ENCODE peak calls at places on chromosomes 11 and 22, in six cellular contexts. B is PC-3, A is MM.1S, N is GM23248, P is OCI-LY7, Q is PC-9. K is an unnamed sample.

GRCh38 chr11:75105462-75105925 is 8.8 kb upstream of the OR2AT4 start:
- DNase-seq in B (no peak), A (peak; percentile 65), N (peak; percentile 7), P (no peak), Q (no peak), K (no peak)

GRCh38 chr11:101390539-101390938 is 193.3 kb downstream of the TRPC6 start:
- DNase-seq in B (peak; percentile 53), A (no peak), N (peak; percentile 43), P (peak; percentile 3), Q (no peak), K (no peak)

GRCh38 chr22:26737262-26737661 is 79.9 kb downstream of the MIAT start:
- DNase-seq in B (no peak), A (no peak), N (peak; percentile 28), P (no peak), Q (no peak), K (no peak)

GRCh38 chr22:48886604-48887393 is 940.9 kb downstream of the BRD1 start:
- DNase-seq in B (no peak), A (no peak), N (no peak), P (no peak), Q (no peak), K (no peak)

GRCh38 chr11:11732116-11732515 is 109.7 kb upstream of the USP47 start:
- DNase-seq in B (no peak), A (no peak), N (peak; percentile 46), P (no peak), Q (no peak), K (no peak)

GRCh38 chr11:45663486-45664375 is 1.7 kb downstream of the CHST1 start:
- DNase-seq in B (peak; percentile 3), A (no peak), N (peak; percentile 51), P (no peak), Q (no peak), K (no peak)

GRCh38 chr22:47625013-47625385 is 862.5 kb downstream of the TBC1D22A start:
- DNase-seq in B (no peak), A (no peak), N (no peak), P (no peak), Q (no peak), K (no peak)

GRCh38 chr11:57641011-57641410 is 8.7 kb downstream of the YPEL4 start:
- DNase-seq in B (no peak), A (peak; percentile 30), N (peak; percentile 66), P (peak; percentile 24), Q (no peak), K (no peak)

GRCh38 chr22:24010018-24010391 is 1.1 kb upstream of the CABIN1 start:
- DNase-seq in B (no peak), A (no peak), N (no peak), P (no peak), Q (no peak), K (no peak)

GRCh38 chr11:85752890-85753581 is 57.9 kb downstream of the SYTL2 start:
- DNase-seq in B (no peak), A (no peak), N (no peak), P (no peak), Q (no peak), K (peak; percentile 93)

GRCh38 chr11:10298342-10298741 is 4.3 kb upstream of the SBF2 start:
- DNase-seq in B (peak; percentile 84), A (peak; percentile 72), N (peak; percentile 79), P (no peak), Q (no peak), K (peak; percentile 65)

GRCh38 chr11:19744130-19744529 is 31.5 kb downstream of the NAV2 start:
- DNase-seq in B (no peak), A (no peak), N (no peak), P (no peak), Q (no peak), K (no peak)
- H2AFZ ChIP-seq in B (no peak overlapping the region), A (no peak overlapping the region), N (no peak overlapping the region), P (no peak overlapping the region), Q (no peak overlapping the region), K (no peak overlapping the region)

GRCh38 chr11:96098511-96099241 is 174.8 kb upstream of the MTMR2 start:
- DNase-seq in B (peak; percentile 80), A (no peak), N (peak; percentile 49), P (no peak), Q (peak; percentile 64), K (no peak)
- H2AFZ ChIP-seq in B (peak overlapping the region; percentile 10), A (no peak overlapping the region), N (no peak overlapping the region), P (no peak overlapping the region), Q (no peak overlapping the region), K (no peak overlapping the region)

DNA sequence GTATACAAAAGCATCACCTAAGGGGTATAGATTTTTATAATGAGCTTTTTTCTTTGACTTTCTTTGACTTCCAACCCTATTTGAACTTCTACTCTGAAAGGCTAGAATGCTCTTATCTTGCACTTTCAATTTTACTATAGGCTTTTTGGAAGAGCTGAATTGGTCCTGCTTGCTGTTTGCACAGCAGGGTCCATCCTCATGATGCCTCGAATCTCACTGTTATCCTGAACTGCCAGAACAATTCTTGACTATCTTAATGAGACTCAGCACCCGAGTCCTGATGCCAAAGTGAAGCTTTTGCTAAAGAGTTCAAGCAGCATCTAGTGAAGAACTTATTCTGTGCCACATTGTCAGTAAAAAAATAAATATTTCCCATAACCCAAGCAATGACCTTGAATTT is 488.3 kb upstream of the ANO5 start:
- DNase-seq in B (no peak), A (no peak), N (no peak), P (no peak), Q (no peak), K (no peak)
- H2AFZ ChIP-seq in B (no peak overlapping the region), A (no peak overlapping the region), N (no peak overlapping the region), P (no peak overlapping the region), Q (no peak overlapping the region), K (no peak overlapping the region)

DNA sequence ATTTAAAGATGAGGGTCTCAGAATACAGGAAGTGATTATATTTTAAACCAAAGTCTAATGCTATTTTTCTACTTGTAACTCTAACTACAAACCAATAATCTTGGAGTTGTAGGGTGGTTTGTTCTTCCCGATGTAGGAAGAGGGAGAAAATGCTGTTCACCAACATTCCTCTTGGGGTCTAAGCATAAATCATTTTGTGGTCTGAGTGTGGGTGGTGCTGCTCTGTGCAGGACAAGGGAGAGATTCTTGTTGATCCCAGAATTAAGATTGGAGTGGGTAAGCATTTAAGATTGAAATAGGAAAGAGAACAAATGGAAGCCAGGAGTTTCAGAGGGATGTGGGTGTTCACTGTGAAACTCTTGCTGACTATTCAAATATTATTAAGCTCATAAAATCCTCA is 38.6 kb upstream of the MMP13 start:
- DNase-seq in B (peak; percentile 48), A (no peak), N (peak; percentile 14), P (no peak), Q (no peak), K (no peak)
- H2AFZ ChIP-seq in B (no peak overlapping the region), A (no peak overlapping the region), N (peak overlapping the region; percentile 18), P (no peak overlapping the region), Q (no peak overlapping the region), K (no peak overlapping the region)

GRCh38 chr11:110564676-110565343 is 135.1 kb downstream of the FDX1 start:
- DNase-seq in B (no peak), A (no peak), N (no peak), P (no peak), Q (no peak), K (no peak)
- H2AFZ ChIP-seq in B (no peak overlapping the region), A (no peak overlapping the region), N (peak overlapping the region; percentile 25), P (no peak overlapping the region), Q (no peak overlapping the region), K (no peak overlapping the region)

DNA sequence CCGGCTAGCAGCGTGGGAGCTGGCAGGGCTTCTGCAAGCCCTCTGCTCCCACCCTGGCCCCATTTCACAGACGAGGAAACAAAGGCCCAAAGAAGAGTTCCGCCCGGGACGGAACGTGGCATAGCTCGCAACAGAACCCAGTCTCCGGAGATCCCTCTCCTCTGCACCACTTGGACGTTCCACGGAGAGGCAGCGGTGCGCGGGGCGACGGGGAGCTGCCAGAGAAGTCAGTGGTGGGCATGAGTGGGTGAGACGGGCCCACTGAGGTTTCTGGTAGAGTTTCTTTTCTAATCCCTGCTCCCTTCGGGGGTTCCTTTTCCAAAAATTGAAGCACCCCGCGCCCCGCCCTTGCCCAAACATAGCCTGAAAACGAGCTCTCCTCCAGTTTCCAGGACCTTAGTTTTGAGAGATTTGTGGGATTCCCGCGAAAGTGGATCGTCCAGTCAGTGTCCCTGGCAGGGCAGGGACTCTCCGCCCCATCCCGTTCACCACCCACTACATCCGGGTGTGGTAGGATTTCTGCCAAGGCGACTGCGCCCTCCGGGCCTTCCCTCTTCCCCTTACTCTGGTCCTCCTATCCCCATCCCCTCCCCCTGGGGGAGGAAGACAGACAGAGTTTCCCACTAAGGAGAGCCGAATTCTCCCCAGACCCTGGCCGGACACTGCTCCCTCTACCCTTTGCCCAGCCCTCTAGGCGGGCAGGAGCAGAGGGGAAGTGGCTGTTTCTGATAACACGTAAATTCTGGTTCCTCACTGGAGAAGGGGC is 764 bp upstream of the NECTIN1 start:
- DNase-seq in B (peak; percentile 80), A (no peak), N (peak; percentile 72), P (no peak), Q (peak; percentile 38), K (no peak)
- H2AFZ ChIP-seq in B (peak overlapping the region; percentile 99), A (peak overlapping the region; percentile 89), N (peak overlapping the region; percentile 90), P (peak overlapping the region; percentile 54), Q (peak overlapping the region; percentile 80), K (no peak overlapping the region)

DNA sequence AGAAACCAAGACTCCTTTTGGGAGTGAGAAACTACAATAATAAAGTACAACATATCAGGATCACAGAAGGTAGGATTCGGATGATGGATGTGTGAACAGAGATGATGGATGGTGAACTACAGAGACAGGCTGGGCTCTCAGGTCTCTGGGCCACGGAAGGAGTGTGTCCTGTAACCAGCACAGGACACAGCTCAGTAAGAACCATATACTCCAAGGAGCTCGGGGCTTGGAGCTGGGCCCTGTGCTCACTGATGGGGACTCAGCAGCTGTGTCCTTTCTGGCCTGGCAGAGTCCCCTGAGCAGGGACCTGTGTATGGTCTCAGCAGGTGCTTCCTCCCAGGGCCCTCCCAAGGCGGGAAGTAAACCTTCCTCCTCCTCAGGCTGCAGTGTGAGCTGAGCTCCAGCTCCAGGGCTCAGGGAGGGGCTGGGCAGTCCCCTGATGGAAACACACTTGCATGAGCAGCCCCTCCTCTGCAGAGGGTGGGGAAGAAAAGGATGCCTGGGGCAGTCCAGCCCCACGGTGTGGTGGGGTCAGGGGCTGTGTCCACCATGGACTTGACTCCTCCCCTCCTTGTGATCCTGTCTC is 39.8 kb upstream of the TOP3B start:
- DNase-seq in B (no peak), A (no peak), N (no peak), P (peak; percentile 32), Q (no peak), K (no peak)
- H2AFZ ChIP-seq in B (no peak overlapping the region), A (no peak overlapping the region), N (no peak overlapping the region), P (no peak overlapping the region), Q (no peak overlapping the region), K (no peak overlapping the region)